ENCODE peak calls at places on chromosome 10, in eight cellular contexts. One of them, this sample, is unnamed.

GRCh38 chr10:70561558-70561957 is 41.0 kb downstream of the PRF1 start:
- DNase-seq in activated CD4-positive, alpha-beta memory T cell treated with anti-CD3 and anti-CD28 coated beads for 36 hours: no peak
- DNase-seq in retinal pigment epithelial cell: no peak
- DNase-seq in activated CD4-positive, alpha-beta T cell treated with anti-CD3 and anti-CD28 coated beads for 48 hours: no peak
- DNase-seq in ELR: no peak
- DNase-seq in effector memory CD8-positive, alpha-beta T cell: no peak
- DNase-seq in AG10803: no peak
- DNase-seq in frontal cortex: no peak
- DNase-seq in this sample: no peak

GRCh38 chr10:114477285-114477684 is 73.0 kb upstream of the AFAP1L2 start:
- DNase-seq in ELR: no peak
- DNase-seq in frontal cortex: no peak
- DNase-seq in activated CD4-positive, alpha-beta T cell treated with anti-CD3 and anti-CD28 coated beads for 48 hours: no peak
- DNase-seq in activated CD4-positive, alpha-beta memory T cell treated with anti-CD3 and anti-CD28 coated beads for 36 hours: no peak
- DNase-seq in effector memory CD8-positive, alpha-beta T cell: no peak
- DNase-seq in retinal pigment epithelial cell: no peak
- DNase-seq in AG10803: peak
- DNase-seq in this sample: no peak

GRCh38 chr10:100518761-100519241 is 860 bp downstream of the SEC31B start:
- DNase-seq in retinal pigment epithelial cell: no peak
- DNase-seq in AG10803: peak
- DNase-seq in activated CD4-positive, alpha-beta T cell treated with anti-CD3 and anti-CD28 coated beads for 48 hours: peak
- DNase-seq in effector memory CD8-positive, alpha-beta T cell: peak
- DNase-seq in frontal cortex: peak
- DNase-seq in ELR: peak
- DNase-seq in activated CD4-positive, alpha-beta memory T cell treated with anti-CD3 and anti-CD28 coated beads for 36 hours: peak
- DNase-seq in this sample: peak

GRCh38 chr10:3525832-3526449 is 259.1 kb downstream of the KLF6 start:
- DNase-seq in retinal pigment epithelial cell: peak
- DNase-seq in activated CD4-positive, alpha-beta memory T cell treated with anti-CD3 and anti-CD28 coated beads for 36 hours: no peak
- DNase-seq in ELR: peak
- DNase-seq in effector memory CD8-positive, alpha-beta T cell: no peak
- DNase-seq in activated CD4-positive, alpha-beta T cell treated with anti-CD3 and anti-CD28 coated beads for 48 hours: no peak
- DNase-seq in frontal cortex: peak
- DNase-seq in AG10803: peak
- DNase-seq in this sample: peak

GRCh38 chr10:88243847-88244730 is 339.0 kb downstream of the RNLS start:
- DNase-seq in frontal cortex: no peak
- DNase-seq in retinal pigment epithelial cell: no peak
- DNase-seq in activated CD4-positive, alpha-beta memory T cell treated with anti-CD3 and anti-CD28 coated beads for 36 hours: no peak
- DNase-seq in effector memory CD8-positive, alpha-beta T cell: no peak
- DNase-seq in activated CD4-positive, alpha-beta T cell treated with anti-CD3 and anti-CD28 coated beads for 48 hours: no peak
- DNase-seq in ELR: peak
- DNase-seq in AG10803: no peak
- DNase-seq in this sample: no peak

GRCh38 chr10:77090381-77091356 is 546.9 kb downstream of the KCNMA1 start:
- DNase-seq in retinal pigment epithelial cell: no peak
- DNase-seq in ELR: no peak
- DNase-seq in activated CD4-positive, alpha-beta T cell treated with anti-CD3 and anti-CD28 coated beads for 48 hours: no peak
- DNase-seq in effector memory CD8-positive, alpha-beta T cell: no peak
- DNase-seq in activated CD4-positive, alpha-beta memory T cell treated with anti-CD3 and anti-CD28 coated beads for 36 hours: no peak
- DNase-seq in frontal cortex: no peak
- DNase-seq in AG10803: no peak
- DNase-seq in this sample: no peak

GRCh38 chr10:6321880-6322279 is 119.1 kb downstream of the PFKFB3 start:
- DNase-seq in activated CD4-positive, alpha-beta T cell treated with anti-CD3 and anti-CD28 coated beads for 48 hours: no peak
- DNase-seq in retinal pigment epithelial cell: no peak
- DNase-seq in frontal cortex: no peak
- DNase-seq in activated CD4-positive, alpha-beta memory T cell treated with anti-CD3 and anti-CD28 coated beads for 36 hours: no peak
- DNase-seq in AG10803: peak
- DNase-seq in effector memory CD8-positive, alpha-beta T cell: no peak
- DNase-seq in ELR: peak
- DNase-seq in this sample: no peak

GRCh38 chr10:21758671-21759070 is 224.6 kb downstream of the MLLT10 start:
- DNase-seq in AG10803: no peak
- DNase-seq in retinal pigment epithelial cell: no peak
- DNase-seq in frontal cortex: no peak
- DNase-seq in ELR: no peak
- DNase-seq in activated CD4-positive, alpha-beta T cell treated with anti-CD3 and anti-CD28 coated beads for 48 hours: no peak
- DNase-seq in activated CD4-positive, alpha-beta memory T cell treated with anti-CD3 and anti-CD28 coated beads for 36 hours: no peak
- DNase-seq in effector memory CD8-positive, alpha-beta T cell: no peak
- DNase-seq in this sample: no peak

GRCh38 chr10:23512355-23513058 is 73.6 kb downstream of the OTUD1 start:
- DNase-seq in effector memory CD8-positive, alpha-beta T cell: no peak
- DNase-seq in activated CD4-positive, alpha-beta T cell treated with anti-CD3 and anti-CD28 coated beads for 48 hours: no peak
- DNase-seq in AG10803: peak
- DNase-seq in ELR: peak
- DNase-seq in retinal pigment epithelial cell: peak
- DNase-seq in activated CD4-positive, alpha-beta memory T cell treated with anti-CD3 and anti-CD28 coated beads for 36 hours: no peak
- DNase-seq in frontal cortex: no peak
- DNase-seq in this sample: peak

GRCh38 chr10:126521354-126521753 is 133.1 kb upstream of the ADAM12 start:
- DNase-seq in AG10803: no peak
- DNase-seq in frontal cortex: no peak
- DNase-seq in activated CD4-positive, alpha-beta T cell treated with anti-CD3 and anti-CD28 coated beads for 48 hours: no peak
- DNase-seq in effector memory CD8-positive, alpha-beta T cell: no peak
- DNase-seq in activated CD4-positive, alpha-beta memory T cell treated with anti-CD3 and anti-CD28 coated beads for 36 hours: no peak
- DNase-seq in ELR: peak
- DNase-seq in retinal pigment epithelial cell: no peak
- DNase-seq in this sample: peak

GRCh38 chr10:34732926-34733325 is 82.2 kb downstream of the PARD3 start:
- DNase-seq in activated CD4-positive, alpha-beta T cell treated with anti-CD3 and anti-CD28 coated beads for 48 hours: no peak
- DNase-seq in AG10803: peak
- DNase-seq in effector memory CD8-positive, alpha-beta T cell: no peak
- DNase-seq in retinal pigment epithelial cell: no peak
- DNase-seq in activated CD4-positive, alpha-beta memory T cell treated with anti-CD3 and anti-CD28 coated beads for 36 hours: no peak
- DNase-seq in frontal cortex: no peak
- DNase-seq in ELR: peak
- DNase-seq in this sample: no peak

GRCh38 chr10:88791924-88792323 is 10.6 kb upstream of the LIPM start:
- DNase-seq in AG10803: peak
- DNase-seq in ELR: peak
- DNase-seq in effector memory CD8-positive, alpha-beta T cell: no peak
- DNase-seq in retinal pigment epithelial cell: no peak
- DNase-seq in activated CD4-positive, alpha-beta T cell treated with anti-CD3 and anti-CD28 coated beads for 48 hours: peak
- DNase-seq in activated CD4-positive, alpha-beta memory T cell treated with anti-CD3 and anti-CD28 coated beads for 36 hours: peak
- DNase-seq in frontal cortex: no peak
- DNase-seq in this sample: no peak

GRCh38 chr10:33571616-33572015 is 237.1 kb upstream of the NRP1 start:
- DNase-seq in effector memory CD8-positive, alpha-beta T cell: no peak
- DNase-seq in activated CD4-positive, alpha-beta T cell treated with anti-CD3 and anti-CD28 coated beads for 48 hours: no peak
- DNase-seq in AG10803: no peak
- DNase-seq in ELR: peak
- DNase-seq in frontal cortex: no peak
- DNase-seq in activated CD4-positive, alpha-beta memory T cell treated with anti-CD3 and anti-CD28 coated beads for 36 hours: no peak
- DNase-seq in retinal pigment epithelial cell: no peak
- DNase-seq in this sample: no peak

GRCh38 chr10:129039406-129040345 is 427.4 kb upstream of the MGMT start:
- DNase-seq in activated CD4-positive, alpha-beta T cell treated with anti-CD3 and anti-CD28 coated beads for 48 hours: no peak
- DNase-seq in retinal pigment epithelial cell: no peak
- DNase-seq in ELR: no peak
- DNase-seq in AG10803: no peak
- DNase-seq in effector memory CD8-positive, alpha-beta T cell: no peak
- DNase-seq in activated CD4-positive, alpha-beta memory T cell treated with anti-CD3 and anti-CD28 coated beads for 36 hours: no peak
- DNase-seq in frontal cortex: no peak
- DNase-seq in this sample: no peak

GRCh38 chr10:61765176-61766087 is 102.7 kb downstream of the CABCOCO1 start:
- DNase-seq in activated CD4-positive, alpha-beta T cell treated with anti-CD3 and anti-CD28 coated beads for 48 hours: no peak
- DNase-seq in ELR: no peak
- DNase-seq in frontal cortex: no peak
- DNase-seq in AG10803: no peak
- DNase-seq in effector memory CD8-positive, alpha-beta T cell: no peak
- DNase-seq in activated CD4-positive, alpha-beta memory T cell treated with anti-CD3 and anti-CD28 coated beads for 36 hours: no peak
- DNase-seq in retinal pigment epithelial cell: no peak
- DNase-seq in this sample: no peak

GRCh38 chr10:969473-970150 is 18.6 kb upstream of the GTPBP4 start:
- DNase-seq in ELR: no peak
- DNase-seq in activated CD4-positive, alpha-beta T cell treated with anti-CD3 and anti-CD28 coated beads for 48 hours: no peak
- DNase-seq in activated CD4-positive, alpha-beta memory T cell treated with anti-CD3 and anti-CD28 coated beads for 36 hours: no peak
- DNase-seq in AG10803: no peak
- DNase-seq in effector memory CD8-positive, alpha-beta T cell: no peak
- DNase-seq in frontal cortex: no peak
- DNase-seq in retinal pigment epithelial cell: no peak
- DNase-seq in this sample: no peak

GRCh38 chr10:97028126-97028831 is 157.5 kb downstream of the SLIT1 start:
- DNase-seq in retinal pigment epithelial cell: no peak
- DNase-seq in activated CD4-positive, alpha-beta memory T cell treated with anti-CD3 and anti-CD28 coated beads for 36 hours: no peak
- DNase-seq in ELR: peak
- DNase-seq in effector memory CD8-positive, alpha-beta T cell: no peak
- DNase-seq in activated CD4-positive, alpha-beta T cell treated with anti-CD3 and anti-CD28 coated beads for 48 hours: no peak
- DNase-seq in frontal cortex: no peak
- DNase-seq in AG10803: peak
- DNase-seq in this sample: no peak

GRCh38 chr10:110506448-110506847 is 8.7 kb downstream of the DUSP5 start:
- DNase-seq in activated CD4-positive, alpha-beta T cell treated with anti-CD3 and anti-CD28 coated beads for 48 hours: no peak
- DNase-seq in frontal cortex: no peak
- DNase-seq in ELR: no peak
- DNase-seq in retinal pigment epithelial cell: no peak
- DNase-seq in AG10803: no peak
- DNase-seq in effector memory CD8-positive, alpha-beta T cell: no peak
- DNase-seq in activated CD4-positive, alpha-beta memory T cell treated with anti-CD3 and anti-CD28 coated beads for 36 hours: no peak
- DNase-seq in this sample: no peak

This sample was measured in astrocyte of the cerebellum.